ENCODE peak calls at places on chromosomes 2 and 18, in four cellular contexts. One of them, this sample, is unnamed.

GRCh38 chr2:70670626-70671025 is 97.4 kb downstream of the ADD2 start:
- DNase-seq in left ventricle myocardium inferior: no peak
- DNase-seq in epithelial cell of prostate: no peak
- DNase-seq in Karpas-422: no peak
- DNase-seq in this sample: no peak

GRCh38 chr2:192876698-192877097 is 682.0 kb upstream of the TMEFF2 start:
- DNase-seq in Karpas-422: no peak
- DNase-seq in left ventricle myocardium inferior: no peak
- DNase-seq in epithelial cell of prostate: no peak
- DNase-seq in this sample: no peak

GRCh38 chr2:7060156-7060555 is 142.9 kb downstream of the RNF144A start:
- DNase-seq in left ventricle myocardium inferior: no peak
- DNase-seq in epithelial cell of prostate: no peak
- DNase-seq in Karpas-422: no peak
- DNase-seq in this sample: no peak

GRCh38 chr2:26913599-26914285 is 56.7 kb upstream of the MAPRE3 start:
- DNase-seq in epithelial cell of prostate: no peak
- DNase-seq in Karpas-422: no peak
- DNase-seq in left ventricle myocardium inferior: no peak
- DNase-seq in this sample: no peak

GRCh38 chr2:210752532-210752931 is 196.1 kb downstream of the CPS1 start:
- DNase-seq in Karpas-422: no peak
- DNase-seq in epithelial cell of prostate: no peak
- DNase-seq in left ventricle myocardium inferior: no peak
- DNase-seq in this sample: no peak

GRCh38 chr2:63023444-63023843 is 27.2 kb upstream of the OTX1 start:
- DNase-seq in left ventricle myocardium inferior: no peak
- DNase-seq in epithelial cell of prostate: no peak
- DNase-seq in Karpas-422: peak
- DNase-seq in this sample: no peak

GRCh38 chr2:189337648-189338047 is 103.6 kb upstream of the WDR75 start:
- DNase-seq in left ventricle myocardium inferior: no peak
- DNase-seq in epithelial cell of prostate: no peak
- DNase-seq in Karpas-422: no peak
- DNase-seq in this sample: no peak

GRCh38 chr2:108632332-108632712 is 87.0 kb upstream of the RANBP2 start:
- DNase-seq in epithelial cell of prostate: no peak
- DNase-seq in Karpas-422: no peak
- DNase-seq in left ventricle myocardium inferior: no peak
- DNase-seq in this sample: no peak

GRCh38 chr2:161426788-161427412 is 10.8 kb downstream of the TBR1 start:
- DNase-seq in epithelial cell of prostate: no peak
- DNase-seq in left ventricle myocardium inferior: no peak
- DNase-seq in Karpas-422: no peak
- DNase-seq in this sample: no peak

GRCh38 chr2:164430166-164430783 is 191.0 kb downstream of the GRB14 start:
- DNase-seq in left ventricle myocardium inferior: no peak
- DNase-seq in epithelial cell of prostate: no peak
- DNase-seq in Karpas-422: peak
- DNase-seq in this sample: no peak

GRCh38 chr18:78685980-78686530 is 293.6 kb upstream of the SALL3 start:
- DNase-seq in epithelial cell of prostate: no peak
- DNase-seq in Karpas-422: no peak
- DNase-seq in left ventricle myocardium inferior: no peak
- DNase-seq in this sample: no peak

GRCh38 chr2:144460981-144461766 is 58.7 kb downstream of the ZEB2 start:
- DNase-seq in Karpas-422: no peak
- DNase-seq in epithelial cell of prostate: no peak
- DNase-seq in left ventricle myocardium inferior: peak
- DNase-seq in this sample: no peak
- H3K27ac ChIP-seq in Karpas-422: no peak
- H3K27ac ChIP-seq in epithelial cell of prostate: no peak
- H3K27ac ChIP-seq in left ventricle myocardium inferior: peak
- H3K27ac ChIP-seq in this sample: no peak

DNA sequence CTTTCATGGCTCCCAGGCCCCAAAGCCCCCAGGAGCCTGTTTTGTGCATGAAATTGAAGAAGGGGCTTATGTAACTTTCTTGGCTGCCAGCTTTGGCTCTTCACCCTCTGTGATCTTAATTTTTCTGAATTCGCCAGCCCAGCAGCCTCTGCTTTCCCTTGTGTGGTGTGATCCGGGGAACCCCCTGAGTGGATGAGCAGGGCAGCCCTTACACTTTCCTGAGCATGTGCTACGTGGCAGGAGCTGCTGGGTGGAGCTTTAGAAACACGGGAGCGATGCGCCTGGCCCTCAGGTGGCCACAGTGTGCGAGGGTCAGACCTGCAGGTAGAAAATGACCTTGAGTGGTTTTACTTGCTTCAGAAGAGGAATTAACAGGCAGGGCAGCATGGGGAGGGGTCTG is 76.4 kb upstream of the MCFD2 start:
- DNase-seq in left ventricle myocardium inferior: no peak
- DNase-seq in Karpas-422: no peak
- DNase-seq in epithelial cell of prostate: no peak
- DNase-seq in this sample: no peak
- H3K27ac ChIP-seq in left ventricle myocardium inferior: no peak
- H3K27ac ChIP-seq in Karpas-422: no peak
- H3K27ac ChIP-seq in epithelial cell of prostate: no peak
- H3K27ac ChIP-seq in this sample: no peak

GRCh38 chr2:130870779-130871178 is 34.1 kb downstream of the ARHGEF4 start:
- DNase-seq in epithelial cell of prostate: no peak
- DNase-seq in left ventricle myocardium inferior: no peak
- DNase-seq in Karpas-422: no peak
- DNase-seq in this sample: no peak

GRCh38 chr2:130870161-130870485 is 33.4 kb downstream of the ARHGEF4 start:
- DNase-seq in left ventricle myocardium inferior: no peak
- DNase-seq in epithelial cell of prostate: no peak
- DNase-seq in Karpas-422: no peak
- DNase-seq in this sample: no peak

GRCh38 chr2:130872276-130873125 is 35.8 kb downstream of the ARHGEF4 start:
- DNase-seq in left ventricle myocardium inferior: no peak
- DNase-seq in epithelial cell of prostate: no peak
- DNase-seq in Karpas-422: no peak
- DNase-seq in this sample: no peak

GRCh38 chr2:130873700-130874346 is 37.1 kb downstream of the ARHGEF4 start:
- DNase-seq in left ventricle myocardium inferior: peak
- DNase-seq in Karpas-422: peak
- DNase-seq in epithelial cell of prostate: no peak
- DNase-seq in this sample: no peak

DNA sequence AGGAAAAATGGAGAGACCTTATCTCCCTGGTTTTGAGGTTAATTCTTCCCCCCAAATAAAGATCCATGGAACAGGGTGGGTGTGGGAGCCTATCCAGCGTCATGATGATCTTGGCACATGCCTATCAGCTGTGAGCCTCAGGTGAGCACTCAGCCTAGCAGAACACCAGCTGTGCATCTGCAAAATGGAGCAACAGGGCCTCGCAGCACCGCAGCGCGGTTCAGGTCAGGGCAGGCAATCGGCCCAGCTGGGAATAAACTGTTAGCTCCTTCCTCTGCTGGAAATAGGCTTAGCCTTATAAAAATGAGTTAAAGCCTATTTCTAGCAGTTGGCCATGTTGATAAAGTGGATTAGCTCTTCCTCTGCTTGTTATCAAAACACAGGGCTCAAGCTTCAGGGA is 35.1 kb downstream of the ARHGEF4 start:
- DNase-seq in Karpas-422: no peak
- DNase-seq in left ventricle myocardium inferior: no peak
- DNase-seq in epithelial cell of prostate: no peak
- DNase-seq in this sample: no peak
- H3K27ac ChIP-seq in Karpas-422: no peak
- H3K27ac ChIP-seq in left ventricle myocardium inferior: no peak
- H3K27ac ChIP-seq in epithelial cell of prostate: no peak
- H3K27ac ChIP-seq in this sample: no peak

DNA sequence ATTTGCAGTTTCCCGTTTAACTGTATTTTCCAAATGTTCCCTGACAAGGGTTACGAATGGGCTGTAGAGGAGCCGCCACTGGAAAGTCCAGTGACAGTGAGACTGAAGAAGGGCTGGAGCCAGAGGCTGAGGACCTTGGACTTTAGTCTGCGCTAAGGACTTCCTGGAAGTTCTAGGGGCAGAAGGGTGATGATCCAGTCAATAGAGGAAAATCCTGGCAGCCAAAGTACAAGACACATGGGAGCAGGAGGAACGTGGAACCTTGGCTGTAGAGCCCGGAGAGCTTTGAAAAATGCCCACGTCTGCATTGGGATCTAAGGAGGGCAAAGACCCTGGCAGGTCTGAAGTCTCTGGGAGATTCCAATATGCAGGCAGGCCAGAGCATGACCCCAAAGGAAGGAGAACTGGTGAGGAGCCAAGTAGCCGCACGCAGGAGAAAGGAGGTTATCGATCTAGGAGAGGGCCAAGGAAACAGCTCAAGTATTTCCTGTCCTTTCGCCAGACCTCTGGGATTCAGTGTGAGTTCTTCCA is 28.5 kb downstream of the MBP start:
- DNase-seq in Karpas-422: no peak
- DNase-seq in epithelial cell of prostate: no peak
- DNase-seq in left ventricle myocardium inferior: no peak
- DNase-seq in this sample: no peak
- H3K27ac ChIP-seq in Karpas-422: peak
- H3K27ac ChIP-seq in epithelial cell of prostate: peak
- H3K27ac ChIP-seq in left ventricle myocardium inferior: peak
- H3K27ac ChIP-seq in this sample: peak

GRCh38 chr2:10223932-10224720 is 78.6 kb upstream of the HPCAL1 start:
- DNase-seq in epithelial cell of prostate: no peak
- DNase-seq in Karpas-422: no peak
- DNase-seq in left ventricle myocardium inferior: no peak
- DNase-seq in this sample: no peak
- H3K27ac ChIP-seq in epithelial cell of prostate: no peak
- H3K27ac ChIP-seq in Karpas-422: no peak
- H3K27ac ChIP-seq in left ventricle myocardium inferior: no peak
- H3K27ac ChIP-seq in this sample: no peak

DNA sequence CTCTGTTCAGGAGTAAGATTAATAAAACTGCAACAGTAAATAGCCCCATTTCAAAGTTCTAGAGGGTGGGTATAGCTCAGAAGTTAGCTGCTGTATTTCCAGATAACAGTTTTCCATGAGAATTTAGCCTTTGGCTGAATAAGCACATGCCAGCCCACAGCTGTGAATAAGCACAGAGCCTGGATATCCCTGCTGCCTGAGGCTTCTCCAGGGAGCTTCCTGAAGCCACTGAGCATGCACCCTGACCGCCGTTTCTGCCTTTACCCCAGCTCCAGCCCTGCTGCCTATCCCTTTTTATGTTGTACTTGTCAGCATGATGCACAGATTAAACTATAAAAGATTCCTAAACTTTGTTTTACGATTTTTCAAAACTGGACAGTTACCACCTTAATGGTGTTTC is 85.3 kb downstream of the FEZ2 start:
- DNase-seq in Karpas-422: no peak
- DNase-seq in epithelial cell of prostate: no peak
- DNase-seq in left ventricle myocardium inferior: no peak
- DNase-seq in this sample: no peak
- H3K27ac ChIP-seq in Karpas-422: no peak
- H3K27ac ChIP-seq in epithelial cell of prostate: no peak
- H3K27ac ChIP-seq in left ventricle myocardium inferior: no peak
- H3K27ac ChIP-seq in this sample: no peak

GRCh38 chr2:120239488-120240287 is 13.0 kb upstream of the RALB start:
- DNase-seq in left ventricle myocardium inferior: peak
- DNase-seq in Karpas-422: no peak
- DNase-seq in epithelial cell of prostate: no peak
- DNase-seq in this sample: no peak
- H3K27ac ChIP-seq in left ventricle myocardium inferior: peak
- H3K27ac ChIP-seq in Karpas-422: no peak
- H3K27ac ChIP-seq in epithelial cell of prostate: peak
- H3K27ac ChIP-seq in this sample: peak

GRCh38 chr2:61425605-61426155 is 45.2 kb downstream of the USP34 start:
- DNase-seq in left ventricle myocardium inferior: no peak
- DNase-seq in epithelial cell of prostate: no peak
- DNase-seq in Karpas-422: no peak
- DNase-seq in this sample: no peak
- H3K27ac ChIP-seq in left ventricle myocardium inferior: no peak
- H3K27ac ChIP-seq in epithelial cell of prostate: peak
- H3K27ac ChIP-seq in Karpas-422: peak
- H3K27ac ChIP-seq in this sample: no peak

This sample was measured in RWPE2.